ENCODE peak calls at places on chromosomes 5 and 9, in ten cellular contexts. B is upper lobe of left lung, F is body of pancreas, L is IMR-90, H is stomach, U is vagina, J is H1, A is suprapubic skin, Y is GM12892, S is breast epithelium. E is an unnamed sample.
A peak's percentile ranks its signal among the peaks of the same experiment; 100 is the strongest.

GRCh38 chr9:23447166-23447565 is 378.9 kb downstream of the ELAVL2 start:
- DNase-seq in Y (no peak), S (no peak), U (no peak), L (no peak), B (no peak), A (no peak), J (no peak), H (no peak), F (no peak), E (no peak)

GRCh38 chr9:127776195-127776918 is 2.1 kb downstream of the SH2D3C start:
- DNase-seq in A (no peak), U (no peak), L (no peak), J (peak; percentile 76), S (no peak), Y (peak; percentile 68), H (no peak), B (peak; percentile 76), F (no peak), E (peak; percentile 91)

GRCh38 chr9:69028754-69029153 is 6.8 kb upstream of the FXN start:
- DNase-seq in Y (no peak), F (no peak), B (no peak), L (no peak), U (no peak), J (no peak), S (no peak), H (no peak), A (no peak), E (no peak)

GRCh38 chr9:119005162-119005561 is 364.1 kb downstream of the BRINP1 start:
- DNase-seq in F (no peak), H (no peak), U (no peak), L (no peak), Y (no peak), A (no peak), S (no peak), J (no peak), B (no peak), E (no peak)

GRCh38 chr5:65262590-65263189 is 219.0 kb downstream of the ADAMTS6 start:
- DNase-seq in F (no peak), L (peak; percentile 93), A (no peak), U (no peak), Y (no peak), B (no peak), S (no peak), H (no peak), J (no peak), E (no peak)

GRCh38 chr9:136339173-136339957 is 12.0 kb downstream of the GPSM1 start:
- DNase-seq in H (peak; percentile 85), F (peak; percentile 92), J (peak; percentile 89), S (no peak), L (peak; percentile 53), Y (peak; percentile 80), A (no peak), B (peak; percentile 76), U (no peak), E (peak; percentile 83)

GRCh38 chr9:137445275-137445807 is 4.2 kb upstream of the ENTPD8 start:
- DNase-seq in U (no peak), B (peak; percentile 80), Y (peak; percentile 86), S (peak; percentile 77), F (peak; percentile 88), A (peak; percentile 92), J (peak; percentile 97), H (peak; percentile 86), L (peak; percentile 76), E (peak; percentile 94)

GRCh38 chr9:3263698-3264097 is 262.1 kb downstream of the RFX3 start:
- DNase-seq in A (no peak), Y (no peak), B (no peak), S (no peak), J (no peak), L (no peak), H (no peak), U (no peak), F (no peak), E (no peak)

GRCh38 chr9:113885183-113886002 is 9.3 kb downstream of the ZNF618 start:
- DNase-seq in F (no peak), L (no peak), U (peak; percentile 65), Y (no peak), H (no peak), A (no peak), B (no peak), S (no peak), J (no peak), E (no peak)
- TF ChIP-seq POLR2A in F (no peak), L (no peak), U (no peak), Y (no peak), H (no peak), A (no peak), B (no peak), S (no peak), J (no peak), E (no peak)

DNA sequence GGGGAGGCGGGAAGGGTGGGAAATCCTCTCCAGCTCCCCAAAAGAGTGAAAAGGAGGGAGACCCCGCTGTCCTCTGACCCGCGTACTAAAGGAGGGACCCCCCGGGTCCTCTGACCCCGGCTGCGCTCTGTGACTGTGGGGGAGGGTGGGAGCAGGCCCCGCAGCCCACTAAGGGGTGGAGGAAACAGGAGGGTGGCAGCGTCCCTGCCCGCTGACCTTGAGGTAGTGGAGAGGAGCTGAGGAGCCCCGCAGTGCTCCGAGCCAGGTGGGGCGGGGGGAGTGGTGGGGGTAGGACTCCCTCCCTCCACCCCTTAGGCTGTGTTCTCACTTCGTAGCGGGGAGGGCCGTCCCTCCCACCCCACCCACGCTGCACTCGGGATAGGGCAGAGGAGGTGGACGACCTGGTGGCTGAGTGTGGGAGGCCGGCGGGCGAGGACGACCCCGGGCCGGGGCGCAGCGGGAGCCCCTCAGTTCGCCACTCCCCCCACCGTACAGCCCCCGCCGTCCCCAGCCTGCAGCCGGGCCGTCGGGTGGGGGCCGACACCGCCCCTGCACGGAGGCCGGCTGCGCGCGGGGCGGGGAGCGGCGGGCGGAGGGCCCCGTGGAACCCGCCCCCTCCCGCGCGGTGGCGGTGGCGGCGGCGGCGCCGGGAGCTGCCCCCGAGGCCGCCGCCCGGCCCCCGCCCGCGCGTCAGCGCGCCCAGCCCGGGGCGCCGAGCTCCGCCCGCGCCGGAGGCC is at the start of gene ADCY2:
- DNase-seq in B (no peak), A (no peak), S (no peak), F (no peak), J (peak; percentile 77), H (no peak), L (no peak), Y (no peak), U (no peak), E (no peak)
- TF ChIP-seq POLR2A in B (no peak), A (no peak), S (no peak), F (no peak), J (no peak), H (no peak), L (no peak), Y (no peak), U (no peak), E (no peak)

GRCh38 chr9:99093492-99093791 is 11.5 kb upstream of the TGFBR1 start:
- DNase-seq in U (no peak), S (no peak), J (no peak), H (no peak), F (no peak), A (no peak), L (no peak), B (no peak), Y (no peak), E (no peak)

GRCh38 chr9:99090366-99091130 is 14.4 kb upstream of the TGFBR1 start:
- DNase-seq in U (no peak), A (no peak), Y (no peak), S (no peak), F (no peak), H (no peak), B (no peak), L (no peak), J (no peak), E (no peak)

GRCh38 chr9:99096409-99096808 is 8.5 kb upstream of the TGFBR1 start:
- DNase-seq in J (no peak), A (no peak), H (no peak), Y (no peak), U (no peak), B (no peak), L (no peak), F (no peak), S (no peak), E (no peak)

GRCh38 chr9:99095565-99095964 is 9.3 kb upstream of the TGFBR1 start:
- DNase-seq in F (no peak), Y (no peak), B (no peak), U (no peak), A (no peak), S (no peak), J (no peak), H (no peak), L (no peak), E (no peak)

DNA sequence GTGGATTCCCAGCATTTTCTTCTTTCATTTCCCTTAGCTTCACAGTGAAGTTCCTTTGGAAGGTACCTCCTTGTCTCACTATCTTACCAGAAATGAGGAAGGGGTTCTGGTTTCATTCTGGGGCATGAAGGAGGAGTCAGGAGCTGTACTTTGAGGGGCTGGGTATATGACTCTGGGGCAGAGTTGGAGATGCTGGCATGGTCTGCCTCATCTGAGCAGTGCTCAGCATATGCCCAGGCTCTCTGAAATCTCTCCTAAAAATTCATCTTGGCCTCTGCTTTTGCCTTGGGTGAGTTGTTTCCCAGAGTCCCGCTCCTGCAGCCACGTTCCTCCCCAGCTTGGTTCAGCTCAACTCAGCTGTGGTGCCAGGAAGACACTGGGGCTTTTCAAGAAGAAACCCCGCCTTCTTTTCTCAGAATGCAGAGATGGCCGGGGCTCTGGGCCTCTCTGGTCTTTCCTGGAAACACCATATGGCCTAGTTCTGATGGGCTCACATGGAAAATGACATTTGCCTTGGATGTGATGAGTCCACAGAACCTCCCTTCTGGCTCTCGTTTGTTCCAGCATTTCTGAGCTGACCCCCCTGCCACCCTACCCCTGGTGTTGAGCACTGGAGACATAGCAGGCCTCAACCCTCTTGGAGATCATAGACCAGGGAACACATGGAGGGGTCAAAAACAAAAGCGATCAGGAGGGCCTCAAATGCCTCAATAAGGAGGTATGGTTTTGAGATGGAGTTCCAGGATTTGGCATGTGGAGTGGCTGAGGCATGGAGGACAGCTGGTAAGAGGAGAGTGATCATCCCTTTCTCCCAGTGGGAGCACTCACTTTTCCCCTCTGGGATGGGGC is 12.0 kb upstream of the TGFBR1 start:
- DNase-seq in Y (no peak), U (no peak), F (no peak), A (no peak), S (no peak), H (no peak), L (no peak), B (no peak), J (no peak), E (no peak)
- TF ChIP-seq POLR2A in Y (no peak), U (no peak), F (no peak), A (no peak), S (no peak), H (no peak), L (no peak), B (no peak), J (no peak), E (no peak)

GRCh38 chr9:120878188-120879130 is 1.5 kb upstream of the PHF19 start:
- DNase-seq in S (no peak), J (no peak), L (no peak), Y (no peak), F (no peak), U (no peak), A (no peak), H (no peak), B (no peak), E (no peak)

GRCh38 chr9:120875954-120876841 is 790 bp downstream of the PHF19 start:
- DNase-seq in S (peak; percentile 71), L (peak; percentile 85), J (peak; percentile 85), F (peak; percentile 69), Y (peak; percentile 95), B (peak; percentile 90), U (no peak), A (peak; percentile 92), H (peak; percentile 79), E (peak; percentile 85)

GRCh38 chr9:120877276-120878034 is 467 bp upstream of the PHF19 start:
- DNase-seq in B (peak; percentile 63), H (peak; percentile 57), U (no peak), J (peak; percentile 69), F (peak; percentile 63), A (no peak), Y (peak; percentile 78), L (peak; percentile 47), S (no peak), E (peak; percentile 82)

GRCh38 chr9:120875643-120875953 is 1.4 kb downstream of the PHF19 start:
- DNase-seq in H (no peak), U (no peak), A (no peak), J (no peak), L (no peak), S (no peak), Y (no peak), F (no peak), B (no peak), E (no peak)

DNA sequence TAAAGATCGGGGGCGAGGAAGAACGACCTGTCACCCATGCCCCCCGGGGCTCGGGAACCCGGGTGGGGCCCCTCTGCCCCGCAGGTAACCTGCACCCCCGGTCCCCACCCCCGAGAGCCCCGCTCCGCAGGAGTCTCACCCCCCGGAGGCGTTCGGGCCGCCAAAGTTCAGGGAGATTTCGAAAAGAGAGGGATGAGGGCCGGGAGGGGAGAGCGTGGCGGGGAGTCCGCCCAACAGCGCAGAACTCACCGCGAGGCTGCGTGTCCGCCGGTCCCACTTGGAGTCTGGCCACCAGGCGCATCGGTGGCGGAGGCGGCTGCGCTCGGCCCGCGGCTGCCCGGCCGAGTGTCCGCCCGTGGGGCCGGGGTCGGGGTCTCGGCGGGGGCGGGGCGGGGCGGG is at the start of gene PHF19:
- DNase-seq in Y (peak; percentile 57), B (no peak), L (no peak), F (no peak), U (no peak), H (no peak), A (no peak), J (no peak), S (no peak), E (no peak)
- TF ChIP-seq POLR2A in Y (peak; percentile 53), B (no peak), L (peak; percentile 63), F (no peak), U (no peak), H (no peak), A (no peak), J (no peak), S (no peak), E (no peak)